ENCODE peak calls at places on chromosomes 7 and 10, in ten cellular contexts. F is Right ventricle myocardium inferior, V is SW480, O is NCI-H146, L is NCI-H82, D is left lung, U is dorsolateral prefrontal cortex, X is ACHN, M is cardiac septum, W is NCI-H345. K is an unnamed sample.
A peak's percentile ranks its signal among the peaks of the same experiment; 100 is the strongest.

GRCh38 chr7:17239683-17240521 is 58.5 kb upstream of the AHR start:
- DNase-seq in F (no peak), V (no peak), O (no peak), L (no peak), D (no peak), U (no peak), X (peak; percentile 39), M (no peak), W (no peak), K (no peak)

GRCh38 chr10:116974442-116975005 is 30.5 kb downstream of the SHTN1 start:
- DNase-seq in F (no peak), V (peak; percentile 47), O (no peak), L (no peak), D (no peak), U (no peak), X (no peak), M (no peak), W (no peak), K (peak; percentile 39)

GRCh38 chr7:47435889-47436312 is 146.0 kb downstream of the TNS3 start:
- DNase-seq in F (no peak), V (peak; percentile 90), O (peak; percentile 36), L (peak; percentile 66), D (no peak), U (peak; percentile 64), X (peak; percentile 84), M (peak; percentile 77), W (peak; percentile 13), K (peak; percentile 73)

GRCh38 chr10:70804424-70804814 is 11.3 kb upstream of the SGPL1 start:
- DNase-seq in F (no peak), V (no peak), O (peak; percentile 37), L (no peak), D (no peak), U (no peak), X (no peak), M (no peak), W (peak; percentile 40), K (peak; percentile 25)

GRCh38 chr10:113680172-113681111 is 730 bp downstream of the CASP7 start:
- DNase-seq in F (peak; percentile 69), V (peak; percentile 48), O (peak; percentile 49), L (peak; percentile 16), D (peak; percentile 76), U (no peak), X (peak; percentile 85), M (no peak), W (peak; percentile 25), K (peak; percentile 15)

GRCh38 chr10:15802375-15802949 is 57.8 kb downstream of the MINDY3 start:
- DNase-seq in F (no peak), V (no peak), O (no peak), L (no peak), D (no peak), U (no peak), X (no peak), M (no peak), W (no peak), K (no peak)

GRCh38 chr10:79393924-79394610 is 46.8 kb downstream of the PPIF start:
- DNase-seq in F (peak; percentile 44), V (no peak), O (no peak), L (no peak), D (peak; percentile 54), U (peak; percentile 19), X (no peak), M (peak; percentile 46), W (no peak), K (no peak)

GRCh38 chr7:55476071-55476803 is 96.1 kb downstream of the VOPP1 start:
- DNase-seq in F (no peak), V (no peak), O (peak; percentile 8), L (no peak), D (no peak), U (no peak), X (no peak), M (no peak), W (peak; percentile 25), K (peak; percentile 84)

GRCh38 chr7:33539198-33539597 is 366.1 kb upstream of the BMPER start:
- DNase-seq in F (no peak), V (no peak), O (no peak), L (no peak), D (no peak), U (no peak), X (no peak), M (no peak), W (no peak), K (no peak)

GRCh38 chr10:66910676-66911075 is 15.2 kb upstream of the LRRTM3 start:
- DNase-seq in F (no peak), V (no peak), O (no peak), L (no peak), D (no peak), U (no peak), X (no peak), M (no peak), W (no peak), K (no peak)

GRCh38 chr7:6320791-6321190 is 48.4 kb upstream of the CYTH3 start:
- DNase-seq in F (no peak), V (no peak), O (peak; percentile 49), L (no peak), D (no peak), U (no peak), X (no peak), M (no peak), W (no peak), K (peak; percentile 75)

GRCh38 chr7:122885583-122886356 is 490 bp downstream of the CADPS2 start:
- DNase-seq in F (peak; percentile 37), V (peak; percentile 62), O (peak; percentile 56), L (peak; percentile 75), D (peak; percentile 84), U (peak; percentile 44), X (peak; percentile 80), M (no peak), W (peak; percentile 64), K (peak; percentile 76)

GRCh38 chr7:144941127-144941526 is 105.3 kb upstream of the TPK1 start:
- DNase-seq in F (no peak), V (no peak), O (peak; percentile 67), L (no peak), D (no peak), U (no peak), X (no peak), M (no peak), W (no peak), K (peak; percentile 68)

GRCh38 chr7:2796358-2797352 is 47.5 kb downstream of the GNA12 start:
- DNase-seq in F (peak; percentile 79), V (no peak), O (no peak), L (no peak), D (no peak), U (peak; percentile 54), X (no peak), M (no peak), W (no peak), K (no peak)

GRCh38 chr7:136868496-136869005 is at the start of gene CHRM2:
- DNase-seq in F (no peak), V (no peak), O (no peak), L (no peak), D (peak; percentile 54), U (peak; percentile 29), X (no peak), M (peak; percentile 76), W (no peak), K (peak; percentile 81)

GRCh38 chr7:38463277-38464224 is 167.6 kb downstream of the AMPH start:
- DNase-seq in F (peak; percentile 64), V (peak; percentile 9), O (no peak), L (no peak), D (peak; percentile 75), U (peak; percentile 87), X (no peak), M (no peak), W (no peak), K (peak; percentile 34)

GRCh38 chr7:141558544-141559183 is 7.5 kb downstream of the AGK start:
- DNase-seq in F (no peak), V (no peak), O (no peak), L (no peak), D (no peak), U (no peak), X (no peak), M (no peak), W (peak; percentile 94), K (peak; percentile 81)

GRCh38 chr7:11786186-11786585 is 45.8 kb downstream of the THSD7A start:
- DNase-seq in F (no peak), V (no peak), O (peak; percentile 23), L (no peak), D (no peak), U (no peak), X (no peak), M (no peak), W (no peak), K (peak; percentile 90)

GRCh38 chr7:50479743-50480517 is 29.8 kb upstream of the FIGNL1 start:
- DNase-seq in F (no peak), V (no peak), O (no peak), L (no peak), D (no peak), U (no peak), X (no peak), M (no peak), W (peak; percentile 71), K (no peak)

GRCh38 chr10:81414038-81414437 is 461.0 kb upstream of the NRG3 start:
- DNase-seq in F (no peak), V (no peak), O (no peak), L (peak; percentile 70), D (no peak), U (no peak), X (peak; percentile 45), M (no peak), W (no peak), K (no peak)

GRCh38 chr10:15719899-15720634 is at the start of gene ITGA8:
- DNase-seq in F (no peak), V (no peak), O (peak; percentile 58), L (peak; percentile 71), D (peak; percentile 72), U (no peak), X (peak; percentile 15), M (no peak), W (no peak), K (peak; percentile 43)

GRCh38 chr7:45685619-45686240 is 111.6 kb downstream of the ADCY1 start:
- DNase-seq in F (no peak), V (no peak), O (no peak), L (no peak), D (no peak), U (peak; percentile 22), X (no peak), M (peak; percentile 66), W (no peak), K (no peak)

GRCh38 chr10:86658751-86659150 is 4.4 kb downstream of the OPN4 start:
- DNase-seq in F (no peak), V (no peak), O (no peak), L (no peak), D (no peak), U (no peak), X (no peak), M (peak; percentile 63), W (no peak), K (no peak)

GRCh38 chr7:148492157-148492860 is 98.3 kb upstream of the C7orf33 start:
- DNase-seq in F (no peak), V (no peak), O (no peak), L (no peak), D (no peak), U (no peak), X (no peak), M (peak; percentile 1), W (no peak), K (peak; percentile 54)

GRCh38 chr7:106978425-106979386 is 65.8 kb upstream of the PRKAR2B start:
- DNase-seq in F (no peak), V (no peak), O (peak; percentile 7), L (peak; percentile 1), D (no peak), U (no peak), X (no peak), M (no peak), W (no peak), K (no peak)

GRCh38 chr7:100676501-100677306 is 3.2 kb downstream of the GNB2 start:
- DNase-seq in F (peak; percentile 73), V (no peak), O (no peak), L (no peak), D (no peak), U (no peak), X (no peak), M (no peak), W (no peak), K (no peak)

GRCh38 chr7:155268211-155268610 is 29.5 kb upstream of the INSIG1 start:
- DNase-seq in F (no peak), V (no peak), O (no peak), L (no peak), D (no peak), U (no peak), X (no peak), M (no peak), W (no peak), K (no peak)

GRCh38 chr7:151059362-151060112 is at the start of gene SLC4A2:
- DNase-seq in F (peak; percentile 91), V (peak; percentile 59), O (peak; percentile 63), L (peak; percentile 83), D (peak; percentile 94), U (peak; percentile 67), X (peak; percentile 87), M (peak; percentile 89), W (peak; percentile 86), K (peak; percentile 90)